ENCODE peak calls at places on chromosome 19, in ten cellular contexts. One of them, this sample, is unnamed.

GRCh38 chr19:50798116-50798942 is 8.1 kb downstream of the ACP4 start:
- DNase-seq in right lobe of liver: no peak
- DNase-seq in cardiac muscle cell: no peak
- DNase-seq in gastrocnemius medialis: no peak
- DNase-seq in K562: no peak
- DNase-seq in heart left ventricle: no peak
- DNase-seq in breast epithelium: no peak
- DNase-seq in suprapubic skin: no peak
- DNase-seq in CD8-positive, alpha-beta memory T cell: no peak
- DNase-seq in Peyer's patch: no peak
- DNase-seq in this sample: peak; percentile 69

GRCh38 chr19:5487222-5487621 is 32.0 kb downstream of the ZNRF4 start:
- DNase-seq in Peyer's patch: no peak
- DNase-seq in cardiac muscle cell: no peak
- DNase-seq in heart left ventricle: no peak
- DNase-seq in CD8-positive, alpha-beta memory T cell: no peak
- DNase-seq in gastrocnemius medialis: no peak
- DNase-seq in breast epithelium: no peak
- DNase-seq in suprapubic skin: no peak
- DNase-seq in right lobe of liver: no peak
- DNase-seq in K562: no peak
- DNase-seq in this sample: no peak

GRCh38 chr19:50230379-50231351 is 27.2 kb downstream of the MYH14 start:
- DNase-seq in gastrocnemius medialis: peak; percentile 38
- DNase-seq in suprapubic skin: no peak
- DNase-seq in right lobe of liver: peak; percentile 82
- DNase-seq in breast epithelium: no peak
- DNase-seq in cardiac muscle cell: no peak
- DNase-seq in CD8-positive, alpha-beta memory T cell: no peak
- DNase-seq in K562: peak; percentile 45
- DNase-seq in Peyer's patch: no peak
- DNase-seq in heart left ventricle: no peak
- DNase-seq in this sample: peak; percentile 89

GRCh38 chr19:5466814-5467291 is 11.6 kb downstream of the ZNRF4 start:
- DNase-seq in K562: no peak
- DNase-seq in heart left ventricle: no peak
- DNase-seq in right lobe of liver: no peak
- DNase-seq in cardiac muscle cell: no peak
- DNase-seq in CD8-positive, alpha-beta memory T cell: no peak
- DNase-seq in suprapubic skin: no peak
- DNase-seq in breast epithelium: no peak
- DNase-seq in Peyer's patch: no peak
- DNase-seq in gastrocnemius medialis: no peak
- DNase-seq in this sample: peak; percentile 37

GRCh38 chr19:17654993-17655392 is 33.2 kb downstream of the UNC13A start:
- DNase-seq in K562: peak; percentile 60
- DNase-seq in CD8-positive, alpha-beta memory T cell: no peak
- DNase-seq in suprapubic skin: no peak
- DNase-seq in breast epithelium: no peak
- DNase-seq in heart left ventricle: no peak
- DNase-seq in right lobe of liver: no peak
- DNase-seq in cardiac muscle cell: no peak
- DNase-seq in gastrocnemius medialis: no peak
- DNase-seq in Peyer's patch: no peak
- DNase-seq in this sample: peak; percentile 88

GRCh38 chr19:51771369-51771768 is 10.4 kb downstream of the FPR2 start:
- DNase-seq in K562: no peak
- DNase-seq in suprapubic skin: no peak
- DNase-seq in CD8-positive, alpha-beta memory T cell: no peak
- DNase-seq in gastrocnemius medialis: no peak
- DNase-seq in heart left ventricle: no peak
- DNase-seq in cardiac muscle cell: no peak
- DNase-seq in Peyer's patch: no peak
- DNase-seq in right lobe of liver: no peak
- DNase-seq in breast epithelium: no peak
- DNase-seq in this sample: no peak

GRCh38 chr19:29690842-29691241 is 24.2 kb downstream of the C19orf12 start:
- DNase-seq in gastrocnemius medialis: peak; percentile 65
- DNase-seq in heart left ventricle: no peak
- DNase-seq in right lobe of liver: no peak
- DNase-seq in K562: peak; percentile 78
- DNase-seq in Peyer's patch: no peak
- DNase-seq in cardiac muscle cell: no peak
- DNase-seq in CD8-positive, alpha-beta memory T cell: peak; percentile 72
- DNase-seq in breast epithelium: no peak
- DNase-seq in suprapubic skin: no peak
- DNase-seq in this sample: peak; percentile 85

GRCh38 chr19:9958451-9958850 is 22.1 kb upstream of the OLFM2 start:
- DNase-seq in K562: no peak
- DNase-seq in Peyer's patch: no peak
- DNase-seq in heart left ventricle: no peak
- DNase-seq in cardiac muscle cell: no peak
- DNase-seq in CD8-positive, alpha-beta memory T cell: no peak
- DNase-seq in gastrocnemius medialis: no peak
- DNase-seq in breast epithelium: no peak
- DNase-seq in right lobe of liver: no peak
- DNase-seq in suprapubic skin: no peak
- DNase-seq in this sample: no peak

GRCh38 chr19:9128171-9128570 is 1.4 kb upstream of the OR7G3 start:
- DNase-seq in right lobe of liver: peak; percentile 3
- DNase-seq in heart left ventricle: no peak
- DNase-seq in K562: no peak
- DNase-seq in Peyer's patch: no peak
- DNase-seq in breast epithelium: no peak
- DNase-seq in CD8-positive, alpha-beta memory T cell: no peak
- DNase-seq in gastrocnemius medialis: no peak
- DNase-seq in suprapubic skin: no peak
- DNase-seq in cardiac muscle cell: no peak
- DNase-seq in this sample: no peak

GRCh38 chr19:50313812-50314536 is 15.2 kb downstream of the KCNC3 start:
- DNase-seq in suprapubic skin: no peak
- DNase-seq in breast epithelium: no peak
- DNase-seq in Peyer's patch: no peak
- DNase-seq in cardiac muscle cell: peak; percentile 25
- DNase-seq in right lobe of liver: no peak
- DNase-seq in heart left ventricle: no peak
- DNase-seq in CD8-positive, alpha-beta memory T cell: no peak
- DNase-seq in gastrocnemius medialis: no peak
- DNase-seq in K562: no peak
- DNase-seq in this sample: peak; percentile 89

GRCh38 chr19:30096596-30097370 is 154.7 kb downstream of the URI1 start:
- DNase-seq in K562: no peak
- DNase-seq in breast epithelium: no peak
- DNase-seq in Peyer's patch: no peak
- DNase-seq in heart left ventricle: peak; percentile 36
- DNase-seq in CD8-positive, alpha-beta memory T cell: no peak
- DNase-seq in right lobe of liver: no peak
- DNase-seq in suprapubic skin: no peak
- DNase-seq in cardiac muscle cell: no peak
- DNase-seq in gastrocnemius medialis: no peak
- DNase-seq in this sample: no peak

GRCh38 chr19:30873691-30874090 is 475.5 kb downstream of the TSHZ3 start:
- DNase-seq in gastrocnemius medialis: no peak
- DNase-seq in breast epithelium: no peak
- DNase-seq in Peyer's patch: no peak
- DNase-seq in heart left ventricle: no peak
- DNase-seq in K562: no peak
- DNase-seq in CD8-positive, alpha-beta memory T cell: no peak
- DNase-seq in right lobe of liver: no peak
- DNase-seq in cardiac muscle cell: no peak
- DNase-seq in suprapubic skin: no peak
- DNase-seq in this sample: no peak

GRCh38 chr19:4279530-4280422 is 710 bp downstream of the SHD start:
- DNase-seq in cardiac muscle cell: peak; percentile 29
- DNase-seq in suprapubic skin: no peak
- DNase-seq in gastrocnemius medialis: no peak
- DNase-seq in right lobe of liver: no peak
- DNase-seq in breast epithelium: no peak
- DNase-seq in CD8-positive, alpha-beta memory T cell: no peak
- DNase-seq in heart left ventricle: no peak
- DNase-seq in K562: no peak
- DNase-seq in Peyer's patch: no peak
- DNase-seq in this sample: peak; percentile 81
- H3K4me3 ChIP-seq in cardiac muscle cell: peak overlapping the region; percentile 90
- H3K4me3 ChIP-seq in suprapubic skin: peak overlapping the region; percentile 29
- H3K4me3 ChIP-seq in gastrocnemius medialis: peak overlapping the region; percentile 30
- H3K4me3 ChIP-seq in right lobe of liver: peak overlapping the region; percentile 29
- H3K4me3 ChIP-seq in breast epithelium: peak overlapping the region; percentile 57
- H3K4me3 ChIP-seq in CD8-positive, alpha-beta memory T cell: no peak overlapping the region
- H3K4me3 ChIP-seq in heart left ventricle: peak overlapping the region; percentile 38
- H3K4me3 ChIP-seq in K562: no peak overlapping the region
- H3K4me3 ChIP-seq in Peyer's patch: peak overlapping the region; percentile 38
- H3K4me3 ChIP-seq in this sample: peak overlapping the region; percentile 61

GRCh38 chr19:22605275-22606211 is 28.6 kb upstream of the ZNF492 start:
- DNase-seq in heart left ventricle: peak; percentile 20
- DNase-seq in right lobe of liver: no peak
- DNase-seq in Peyer's patch: no peak
- DNase-seq in K562: no peak
- DNase-seq in CD8-positive, alpha-beta memory T cell: no peak
- DNase-seq in cardiac muscle cell: no peak
- DNase-seq in gastrocnemius medialis: no peak
- DNase-seq in breast epithelium: no peak
- DNase-seq in suprapubic skin: no peak
- DNase-seq in this sample: no peak
- H3K27me3 ChIP-seq in heart left ventricle: peaks cover 6% of the 10 kb centered on the region
- H3K27me3 ChIP-seq in right lobe of liver: no peaks in the 10 kb centered on the region
- H3K27me3 ChIP-seq in Peyer's patch: no peaks in the 10 kb centered on the region
- H3K27me3 ChIP-seq in K562: no peaks in the 10 kb centered on the region
- H3K27me3 ChIP-seq in CD8-positive, alpha-beta memory T cell: no peaks in the 10 kb centered on the region
- H3K27me3 ChIP-seq in cardiac muscle cell: no peaks in the 10 kb centered on the region
- H3K27me3 ChIP-seq in gastrocnemius medialis: no peaks in the 10 kb centered on the region
- H3K27me3 ChIP-seq in breast epithelium: peaks cover 20% of the 10 kb centered on the region
- H3K27me3 ChIP-seq in suprapubic skin: no peaks in the 10 kb centered on the region
- H3K27me3 ChIP-seq in this sample: no peaks in the 10 kb centered on the region

GRCh38 chr19:12896460-12896859 is 5.5 kb downstream of the GCDH start:
- DNase-seq in Peyer's patch: no peak
- DNase-seq in cardiac muscle cell: no peak
- DNase-seq in suprapubic skin: no peak
- DNase-seq in heart left ventricle: no peak
- DNase-seq in K562: no peak
- DNase-seq in CD8-positive, alpha-beta memory T cell: no peak
- DNase-seq in breast epithelium: no peak
- DNase-seq in right lobe of liver: no peak
- DNase-seq in gastrocnemius medialis: no peak
- DNase-seq in this sample: no peak
- H3K36me3 ChIP-seq in Peyer's patch: no peaks in the 10 kb centered on the region
- H3K36me3 ChIP-seq in cardiac muscle cell: peaks cover 3% of the 10 kb centered on the region
- H3K36me3 ChIP-seq in suprapubic skin: peaks cover 53% of the 10 kb centered on the region
- H3K36me3 ChIP-seq in heart left ventricle: peaks cover 58% of the 10 kb centered on the region
- H3K36me3 ChIP-seq in K562: peaks cover 70% of the 10 kb centered on the region
- H3K36me3 ChIP-seq in CD8-positive, alpha-beta memory T cell: peaks cover 14% of the 10 kb centered on the region
- H3K36me3 ChIP-seq in breast epithelium: no peaks in the 10 kb centered on the region
- H3K36me3 ChIP-seq in right lobe of liver: peaks cover 53% of the 10 kb centered on the region
- H3K36me3 ChIP-seq in gastrocnemius medialis: peaks cover 73% of the 10 kb centered on the region
- H3K36me3 ChIP-seq in this sample: peaks cover 13% of the 10 kb centered on the region

DNA sequence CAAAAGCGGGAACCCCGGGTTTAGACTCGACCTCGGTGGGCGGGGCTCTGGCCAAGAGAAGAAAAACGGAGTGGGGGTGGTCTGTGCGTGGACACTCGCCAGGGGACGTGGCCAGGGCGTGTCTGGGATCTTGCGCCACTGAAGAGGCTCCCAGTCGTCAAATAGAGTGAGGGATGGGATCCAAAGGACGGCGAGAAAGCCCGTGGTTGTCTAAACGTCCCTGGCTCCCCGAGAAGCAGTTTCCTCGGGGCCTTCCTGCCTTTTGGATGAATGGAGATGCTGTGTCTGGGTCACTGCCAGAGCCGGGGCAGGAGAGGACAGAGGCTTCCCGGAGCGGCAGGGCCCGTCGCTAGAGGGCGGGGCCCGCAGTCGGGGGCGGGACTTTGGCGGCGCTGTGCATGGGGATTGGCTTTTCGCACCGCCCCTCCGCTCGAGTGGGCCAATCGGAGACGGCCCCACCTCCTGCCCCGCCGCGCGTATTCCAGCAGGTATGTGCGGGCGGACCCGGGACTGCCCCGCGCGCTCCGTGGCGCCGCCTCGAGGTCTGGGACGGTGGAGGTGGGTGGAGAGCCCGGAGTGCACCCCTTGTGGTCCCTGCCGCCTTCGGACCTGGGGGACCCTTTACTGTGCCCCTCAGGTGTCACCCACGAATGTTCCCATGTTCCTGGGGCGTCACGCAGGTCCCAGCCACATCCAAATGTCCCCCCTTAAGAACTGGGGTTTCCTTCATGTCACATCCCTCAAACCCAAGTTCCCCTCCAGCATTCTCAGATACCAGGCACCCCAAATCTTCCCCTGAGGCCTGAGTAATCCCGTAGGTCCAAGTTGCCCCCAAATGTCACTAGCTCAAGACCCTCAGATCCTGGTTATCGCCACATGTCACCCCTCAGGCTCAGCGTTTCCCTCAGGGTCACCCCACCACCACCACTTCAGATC is 38.4 kb downstream of the ZSWIM4 start:
- DNase-seq in gastrocnemius medialis: peak; percentile 96
- DNase-seq in cardiac muscle cell: peak; percentile 96
- DNase-seq in breast epithelium: peak; percentile 99
- DNase-seq in suprapubic skin: peak; percentile 99
- DNase-seq in Peyer's patch: peak; percentile 94
- DNase-seq in CD8-positive, alpha-beta memory T cell: peak; percentile 92
- DNase-seq in right lobe of liver: peak; percentile 96
- DNase-seq in K562: peak; percentile 97
- DNase-seq in heart left ventricle: peak; percentile 97
- DNase-seq in this sample: peak; percentile 100
- H3K4me3 ChIP-seq in gastrocnemius medialis: peak overlapping the region; percentile 18
- H3K4me3 ChIP-seq in cardiac muscle cell: peak overlapping the region; percentile 26
- H3K4me3 ChIP-seq in breast epithelium: peak overlapping the region; percentile 61
- H3K4me3 ChIP-seq in suprapubic skin: peak overlapping the region; percentile 24
- H3K4me3 ChIP-seq in Peyer's patch: peak overlapping the region; percentile 31
- H3K4me3 ChIP-seq in CD8-positive, alpha-beta memory T cell: peak overlapping the region; percentile 66
- H3K4me3 ChIP-seq in right lobe of liver: no peak overlapping the region
- H3K4me3 ChIP-seq in K562: peak overlapping the region; percentile 38
- H3K4me3 ChIP-seq in heart left ventricle: peak overlapping the region; percentile 20
- H3K4me3 ChIP-seq in this sample: peak overlapping the region; percentile 34

This sample was measured in H7.